ENCODE peak calls at places on chromosomes 13 and 19, in six cellular contexts. I, O, L, M, R and Y are unnamed samples. For H3K36me3, the result is how much of the 10 kb centered on the place peaks cover.

GRCh38 chr19:38537071-38537847 is 80.5 kb downstream of the MAP4K1 start:
- DNase-seq in O (no peak), M (no peak), R (no peak), L (no peak), I (no peak), Y (no peak)

GRCh38 chr13:39377699-39378098 is 225.3 kb downstream of the LHFPL6 start:
- DNase-seq in R (no peak), M (no peak), O (no peak), I (no peak), L (no peak), Y (no peak)

GRCh38 chr13:82010780-82011179 is 1669.9 kb upstream of the SPRY2 start:
- DNase-seq in L (no peak), O (no peak), I (no peak), M (no peak), R (no peak), Y (no peak)

GRCh38 chr13:35771898-35772297 is 295.4 kb upstream of the MAB21L1 start:
- DNase-seq in R (no peak), O (no peak), L (no peak), I (no peak), M (no peak), Y (peak)

GRCh38 chr13:109160887-109161669 is 531.7 kb downstream of the MYO16 start:
- DNase-seq in I (no peak), O (no peak), R (no peak), M (no peak), L (no peak), Y (no peak)

GRCh38 chr13:106361621-106362020 is 173.8 kb downstream of the EFNB2 start:
- DNase-seq in L (no peak), I (no peak), O (no peak), R (no peak), M (no peak), Y (no peak)

GRCh38 chr13:81048026-81048461 is 707.1 kb upstream of the SPRY2 start:
- DNase-seq in M (no peak), I (no peak), R (no peak), L (peak), O (no peak), Y (peak)

GRCh38 chr19:51027126-51027806 is 850 bp upstream of the KLK11 start:
- DNase-seq in R (no peak), O (no peak), M (no peak), L (no peak), I (no peak), Y (no peak)

GRCh38 chr19:46860846-46861690 is at the start of gene ARHGAP35:
- DNase-seq in O (no peak), L (no peak), I (no peak), M (no peak), R (peak), Y (peak)

GRCh38 chr19:39156230-39156890 is 30.8 kb downstream of the PAK4 start:
- DNase-seq in M (no peak), I (peak), R (no peak), O (no peak), L (peak), Y (no peak)

GRCh38 chr13:98843482-98843877 is 91.0 kb upstream of the SLC15A1 start:
- DNase-seq in R (no peak), L (no peak), I (no peak), O (no peak), M (no peak), Y (peak)

GRCh38 chr19:16571689-16572331 is 405 bp downstream of the SLC35E1 start:
- DNase-seq in I (no peak), M (no peak), O (no peak), L (peak), R (peak), Y (peak)

GRCh38 chr19:19538077-19538764 is at the start of gene CILP2:
- DNase-seq in M (peak), O (peak), I (peak), R (no peak), L (peak), Y (peak)

GRCh38 chr19:45215391-45216191 is 29.6 kb downstream of the EXOC3L2 start:
- DNase-seq in O (no peak), I (peak), M (no peak), L (peak), R (peak), Y (no peak)

GRCh38 chr19:55316646-55317045 is 8.5 kb downstream of the TMEM150B start:
- DNase-seq in M (no peak), O (no peak), I (no peak), L (no peak), R (no peak), Y (no peak)

GRCh38 chr19:5585461-5586299 is 17.9 kb upstream of the TINCR start:
- DNase-seq in I (peak), L (no peak), M (no peak), R (no peak), O (no peak), Y (peak)

GRCh38 chr19:45568732-45569131 is 15.9 kb downstream of the OPA3 start:
- DNase-seq in L (no peak), M (no peak), I (no peak), R (no peak), O (no peak), Y (no peak)

GRCh38 chr19:46131485-46132143 is 7.1 kb upstream of the IGFL3 start:
- DNase-seq in R (no peak), O (no peak), I (no peak), L (no peak), M (no peak), Y (no peak)

GRCh38 chr19:45184115-45184514 is 5.5 kb downstream of the BLOC1S3 start:
- DNase-seq in O (no peak), L (no peak), I (no peak), R (no peak), M (no peak), Y (no peak)

GRCh38 chr13:49840266-49840665 is 47.8 kb upstream of the KPNA3 start:
- DNase-seq in O (no peak), R (no peak), I (no peak), M (no peak), L (peak), Y (no peak)

GRCh38 chr13:75217949-75218348 is 264.0 kb downstream of the TBC1D4 start:
- DNase-seq in L (no peak), R (no peak), I (no peak), O (no peak), M (no peak), Y (no peak)

GRCh38 chr19:29537601-29538000 is 11.8 kb downstream of the VSTM2B start:
- DNase-seq in O (no peak), R (peak), I (no peak), M (no peak), L (no peak), Y (no peak)

GRCh38 chr19:18597809-18598660 is 8.6 kb downstream of the CRLF1 start:
- DNase-seq in L (no peak), M (no peak), I (no peak), R (no peak), O (no peak), Y (no peak)

GRCh38 chr13:70714993-70715392 is 606.7 kb upstream of the KLHL1 start:
- DNase-seq in O (no peak), L (no peak), I (no peak), M (no peak), R (no peak), Y (no peak)

GRCh38 chr13:96809366-96810096 is 184.7 kb downstream of the OXGR1 start:
- DNase-seq in I (peak), R (no peak), O (no peak), L (peak), M (no peak), Y (no peak)

GRCh38 chr13:38899581-38899980 is 91.0 kb downstream of the STOML3 start:
- DNase-seq in L (no peak), I (no peak), O (no peak), M (no peak), R (no peak), Y (peak)

GRCh38 chr19:40255619-40256166 is 29.2 kb upstream of the CCNP start:
- DNase-seq in L (no peak), O (no peak), M (peak), I (no peak), R (no peak), Y (no peak)
- H3K36me3 ChIP-seq in L (under half), O (half or more), M (half or more), I (under half), R (half or more), Y (under half)

DNA sequence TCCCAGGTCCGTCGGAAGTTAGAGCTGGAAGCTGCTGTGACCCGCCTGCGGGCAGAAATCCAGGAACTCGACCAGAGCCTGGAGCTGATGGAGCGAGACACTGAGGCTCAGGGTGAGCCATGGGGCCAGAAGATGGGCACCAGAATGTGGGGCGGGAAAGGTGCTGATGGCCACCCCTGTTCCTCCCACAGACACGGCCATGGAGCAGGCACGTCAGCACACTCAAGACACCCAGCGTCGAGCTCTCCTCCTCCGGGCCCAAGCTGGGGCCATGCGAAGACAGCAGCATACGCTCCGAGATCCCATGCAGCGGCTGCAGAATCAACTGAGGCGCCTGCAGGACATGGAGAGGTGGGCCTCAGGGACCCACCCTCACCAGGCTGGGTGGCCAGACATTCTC is 2.5 kb downstream of the HAUS5 start:
- DNase-seq in O (no peak), M (no peak), I (no peak), R (no peak), L (no peak), Y (no peak)
- H3K36me3 ChIP-seq in O (under half), M (under half), I (under half), R (half or more), L (under half), Y (under half)

GRCh38 chr19:11092181-11092538 is 2.9 kb downstream of the LDLR start:
- DNase-seq in R (no peak), L (no peak), O (no peak), I (no peak), M (no peak), Y (no peak)
- H3K36me3 ChIP-seq in R (under half), L (half or more), O (under half), I (under half), M (under half), Y (under half)

GRCh38 chr19:49803529-49803856 is 9.6 kb downstream of the FUZ start:
- DNase-seq in O (no peak), R (no peak), I (no peak), L (no peak), M (no peak), Y (no peak)
- H3K36me3 ChIP-seq in O (half or more), R (half or more), I (under half), L (under half), M (half or more), Y (half or more)

GRCh38 chr19:961866-962620 is 22.1 kb upstream of the WDR18 start:
- DNase-seq in L (no peak), R (no peak), O (no peak), I (no peak), M (no peak), Y (peak)

GRCh38 chr19:963401-964022 is 20.6 kb upstream of the WDR18 start:
- DNase-seq in O (no peak), I (no peak), M (no peak), R (no peak), L (peak), Y (peak)

GRCh38 chr19:964116-964520 is 20.0 kb upstream of the WDR18 start:
- DNase-seq in R (no peak), L (peak), O (no peak), M (no peak), I (no peak), Y (peak)

GRCh38 chr19:964761-965694 is 19.1 kb upstream of the WDR18 start:
- DNase-seq in I (no peak), R (no peak), O (no peak), L (no peak), M (no peak), Y (peak)

GRCh38 chr19:962683-963385 is 21.3 kb upstream of the WDR18 start:
- DNase-seq in I (no peak), R (no peak), O (no peak), L (no peak), M (no peak), Y (no peak)
- H3K36me3 ChIP-seq in I (under half), R (half or more), O (under half), L (under half), M (under half), Y (under half)

DNA sequence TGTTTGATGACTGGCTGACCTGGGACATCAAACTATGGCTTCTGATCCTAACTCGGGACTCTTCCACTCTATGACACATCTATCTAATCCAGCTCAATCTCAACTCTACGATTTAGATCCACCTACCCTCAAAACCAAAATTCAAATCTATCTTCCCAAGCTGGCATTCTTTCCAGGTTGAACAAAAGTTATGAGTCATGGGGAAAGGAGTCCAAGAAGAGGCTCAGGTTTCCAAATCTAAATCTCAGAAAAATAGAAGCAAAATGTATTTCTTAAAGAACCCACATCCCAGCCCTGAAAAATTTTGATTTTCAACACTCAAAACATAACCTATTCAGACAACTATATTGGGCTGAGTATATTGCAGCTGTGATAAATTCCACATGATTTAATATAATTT is 143.9 kb upstream of the IPO5 start:
- DNase-seq in I (no peak), L (no peak), M (no peak), R (no peak), O (no peak), Y (no peak)
- H3K36me3 ChIP-seq in I (under half), L (under half), M (under half), R (under half), O (under half), Y (under half)

DNA sequence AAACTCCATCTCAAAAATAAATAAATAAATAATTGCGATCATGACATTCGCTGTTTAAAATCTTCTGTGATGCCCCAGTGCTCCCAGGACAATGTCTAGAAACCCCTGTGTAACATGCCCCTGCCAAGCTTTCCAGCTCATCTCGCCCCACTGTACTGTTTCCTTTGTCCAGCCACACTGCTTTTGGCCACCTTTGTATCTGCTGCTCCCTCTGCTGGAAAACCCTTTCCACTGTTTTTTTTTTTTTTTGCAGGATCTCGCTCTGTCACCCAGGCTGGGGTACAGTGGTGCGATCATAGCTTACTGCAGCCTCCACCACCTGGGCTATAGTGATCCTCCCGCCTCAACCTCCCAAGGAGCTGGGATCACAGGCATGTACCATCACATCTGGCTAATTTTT is 7.5 kb downstream of the PLAUR start:
- DNase-seq in M (no peak), O (no peak), L (no peak), R (no peak), I (no peak), Y (no peak)
- H3K36me3 ChIP-seq in M (under half), O (under half), L (under half), R (half or more), I (under half), Y (under half)

DNA sequence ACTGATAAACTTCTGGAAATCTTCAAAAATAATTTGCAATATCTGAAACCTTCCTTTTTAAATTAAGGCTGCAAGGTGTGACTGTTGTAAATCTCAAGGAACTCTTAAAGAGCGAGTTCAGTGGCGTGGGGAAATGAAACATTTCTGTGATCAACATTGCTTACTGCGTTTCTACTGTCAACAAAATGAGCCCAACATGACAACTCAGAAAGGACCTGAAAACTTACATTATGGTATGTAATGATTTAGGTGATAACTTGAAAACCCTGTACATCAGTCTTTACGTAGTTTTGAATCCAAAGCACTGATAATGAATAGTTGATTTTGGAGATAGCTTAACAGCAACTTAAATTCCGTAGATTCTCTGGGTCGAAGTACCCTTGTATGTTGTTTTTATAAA is 92.8 kb downstream of the ZMYM2 start:
- DNase-seq in M (no peak), R (no peak), L (no peak), I (no peak), O (no peak), Y (no peak)
- H3K36me3 ChIP-seq in M (under half), R (half or more), L (half or more), I (under half), O (under half), Y (under half)

DNA sequence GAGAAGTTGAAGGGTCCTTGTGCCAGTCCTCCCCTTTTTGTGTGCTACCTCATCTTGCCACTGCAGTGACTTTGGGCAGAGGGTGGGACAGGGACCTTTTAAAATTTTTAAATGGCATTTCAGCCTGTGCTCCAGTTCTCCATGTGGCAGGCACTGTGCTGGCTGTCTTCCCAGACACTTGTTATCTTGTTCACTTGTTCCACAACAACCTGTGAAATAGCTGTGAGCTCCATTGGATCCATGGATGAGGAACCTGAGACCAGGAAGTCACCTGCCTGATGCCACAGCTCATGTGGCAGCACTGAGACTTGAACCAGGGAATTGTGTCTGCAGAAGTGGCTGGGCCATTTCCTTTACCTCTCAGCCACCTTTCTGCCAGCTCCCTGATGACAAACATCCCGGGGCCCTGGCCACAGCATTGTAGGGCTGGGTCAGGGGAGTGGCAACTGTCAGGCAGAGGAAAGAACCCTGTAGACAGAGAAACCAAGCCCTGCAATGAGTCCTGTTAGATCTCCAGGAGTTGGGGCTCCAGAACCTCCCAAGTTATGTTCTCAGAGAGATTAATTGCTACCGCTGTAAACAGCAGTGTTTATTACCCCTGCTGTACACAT is 6.4 kb downstream of the EGLN2 start:
- DNase-seq in O (no peak), I (peak), L (no peak), R (no peak), M (no peak), Y (no peak)
- H3K36me3 ChIP-seq in O (under half), I (under half), L (under half), R (half or more), M (under half), Y (half or more)

GRCh38 chr19:12922959-12923358 is 3.9 kb upstream of the SYCE2 start:
- DNase-seq in O (no peak), M (no peak), I (no peak), L (no peak), R (no peak), Y (no peak)
- H3K36me3 ChIP-seq in O (half or more), M (half or more), I (half or more), L (half or more), R (half or more), Y (half or more)